ENCODE peak calls at places on chromosomes 3 and 15, in four cellular contexts. T is T-helper 17 cell; U is stimulated activated CD4-positive, alpha-beta T cell treated with anti-CD3 and anti-CD28 coated beads, TNF-alpha, amount 100 ng/mL, for 48 hours; C is GM06990. J is an unnamed sample.

GRCh38 chr3:126083511-126083912 is 412 bp downstream of the SLC41A3 start:
- DNase-seq in T (no peak), U (peak; percentile 14), C (peak; percentile 64), J (peak; percentile 90)

GRCh38 chr15:30675126-30675525 is 49.2 kb downstream of the ARHGAP11B start:
- DNase-seq in T (no peak), U (no peak), C (no peak), J (no peak)

GRCh38 chr3:88280326-88280725 is 130.6 kb downstream of the C3orf38 start:
- DNase-seq in T (no peak), U (no peak), C (no peak), J (no peak)

GRCh38 chr15:76139368-76140068 is 79.7 kb downstream of the TMEM266 start:
- DNase-seq in T (peak; percentile 33), U (peak; percentile 62), C (peak; percentile 65), J (no peak)

GRCh38 chr3:15964605-15965061 is 166.9 kb upstream of the ANKRD28 start:
- DNase-seq in T (no peak), U (no peak), C (no peak), J (no peak)

GRCh38 chr15:41286665-41287333 is 45.6 kb downstream of the OIP5 start:
- DNase-seq in T (no peak), U (no peak), C (no peak), J (no peak)

GRCh38 chr3:123335007-123335670 is 113.8 kb downstream of the ADCY5 start:
- DNase-seq in T (no peak), U (no peak), C (no peak), J (no peak)

GRCh38 chr3:45204136-45204535 is 22.0 kb downstream of the TMEM158 start:
- DNase-seq in T (no peak), U (no peak), C (no peak), J (no peak)

GRCh38 chr15:54659668-54660067 is 537.1 kb downstream of the RSL24D1 start:
- DNase-seq in T (no peak), U (no peak), C (no peak), J (no peak)

GRCh38 chr3:183158552-183159006 is 4.0 kb downstream of the LAMP3 start:
- DNase-seq in T (no peak), U (no peak), C (peak; percentile 76), J (no peak)

GRCh38 chr3:141642215-141642614 is 95.9 kb upstream of the RNF7 start:
- DNase-seq in T (no peak), U (no peak), C (no peak), J (no peak)

GRCh38 chr3:29065211-29065785 is 215.6 kb upstream of the RBMS3 start:
- DNase-seq in T (no peak), U (no peak), C (no peak), J (no peak)

GRCh38 chr15:67850995-67851535 is 11.2 kb upstream of the RNU6-1 start:
- DNase-seq in T (no peak), U (no peak), C (no peak), J (no peak)

GRCh38 chr3:123453675-123454074 is 4.8 kb upstream of the ADCY5 start:
- DNase-seq in T (no peak), U (no peak), C (no peak), J (no peak)

GRCh38 chr3:65858749-65859148 is 180.0 kb downstream of the MAGI1 start:
- DNase-seq in T (no peak), U (no peak), C (no peak), J (no peak)

GRCh38 chr3:107271787-107272387 is 105.4 kb upstream of the CCDC54 start:
- DNase-seq in T (no peak), U (no peak), C (no peak), J (no peak)

GRCh38 chr15:85976102-85976501 is 103.6 kb upstream of the AGBL1 start:
- DNase-seq in T (no peak), U (no peak), C (no peak), J (no peak)

GRCh38 chr15:90664650-90665287 is 52.4 kb upstream of the BLM start:
- DNase-seq in T (no peak), U (no peak), C (peak; percentile 77), J (no peak)

J was measured in mesenteric fat pad.